ENCODE peak calls at places on chromosomes 11 and 22, in seven cellular contexts. One of them, this sample, is unnamed. For H3K27me3, the result is how much of the 10 kb centered on the place peaks cover.

GRCh38 chr11:69108030-69108429 is 47.7 kb upstream of the SMIM38 start:
- DNase-seq in HepG2: no peak
- DNase-seq in adrenal gland: no peak
- DNase-seq in astrocyte: no peak
- DNase-seq in WERI-Rb-1: no peak
- DNase-seq in upper lobe of left lung: no peak
- DNase-seq in ovary: no peak
- DNase-seq in this sample: no peak

GRCh38 chr22:38718414-38718813 is 12.7 kb downstream of the GTPBP1 start:
- DNase-seq in HepG2: peak
- DNase-seq in adrenal gland: peak
- DNase-seq in astrocyte: peak
- DNase-seq in WERI-Rb-1: peak
- DNase-seq in upper lobe of left lung: peak
- DNase-seq in ovary: peak
- DNase-seq in this sample: no peak

GRCh38 chr11:69463892-69464620 is 17.4 kb upstream of the LINC01488 start:
- DNase-seq in HepG2: no peak
- DNase-seq in adrenal gland: no peak
- DNase-seq in astrocyte: no peak
- DNase-seq in WERI-Rb-1: no peak
- DNase-seq in upper lobe of left lung: no peak
- DNase-seq in ovary: no peak
- DNase-seq in this sample: no peak

GRCh38 chr22:30582788-30583575 is 8.5 kb upstream of the GAL3ST1 start:
- DNase-seq in HepG2: no peak
- DNase-seq in adrenal gland: no peak
- DNase-seq in astrocyte: no peak
- DNase-seq in WERI-Rb-1: no peak
- DNase-seq in upper lobe of left lung: no peak
- DNase-seq in ovary: no peak
- DNase-seq in this sample: no peak

GRCh38 chr11:100684101-100685065 is 2.7 kb upstream of the ARHGAP42 start:
- DNase-seq in HepG2: peak
- DNase-seq in adrenal gland: no peak
- DNase-seq in astrocyte: peak
- DNase-seq in WERI-Rb-1: no peak
- DNase-seq in upper lobe of left lung: no peak
- DNase-seq in ovary: no peak
- DNase-seq in this sample: no peak

GRCh38 chr11:12028303-12028702 is 19.9 kb upstream of the DKK3 start:
- DNase-seq in HepG2: no peak
- DNase-seq in adrenal gland: no peak
- DNase-seq in astrocyte: no peak
- DNase-seq in WERI-Rb-1: no peak
- DNase-seq in upper lobe of left lung: no peak
- DNase-seq in ovary: no peak
- DNase-seq in this sample: no peak

GRCh38 chr11:94826415-94826814 is 58.3 kb downstream of the AMOTL1 start:
- DNase-seq in HepG2: no peak
- DNase-seq in adrenal gland: no peak
- DNase-seq in astrocyte: no peak
- DNase-seq in WERI-Rb-1: no peak
- DNase-seq in upper lobe of left lung: no peak
- DNase-seq in ovary: no peak
- DNase-seq in this sample: no peak

GRCh38 chr11:115950660-115951059 is 446.4 kb upstream of the CADM1 start:
- DNase-seq in HepG2: no peak
- DNase-seq in adrenal gland: no peak
- DNase-seq in astrocyte: no peak
- DNase-seq in WERI-Rb-1: no peak
- DNase-seq in upper lobe of left lung: no peak
- DNase-seq in ovary: no peak
- DNase-seq in this sample: no peak

GRCh38 chr11:8335683-8336082 is 72.0 kb upstream of the LMO1 start:
- DNase-seq in HepG2: no peak
- DNase-seq in adrenal gland: no peak
- DNase-seq in astrocyte: peak
- DNase-seq in WERI-Rb-1: no peak
- DNase-seq in upper lobe of left lung: no peak
- DNase-seq in ovary: no peak
- DNase-seq in this sample: no peak

GRCh38 chr11:57635236-57635635 is 14.5 kb downstream of the YPEL4 start:
- DNase-seq in HepG2: no peak
- DNase-seq in adrenal gland: no peak
- DNase-seq in astrocyte: no peak
- DNase-seq in WERI-Rb-1: no peak
- DNase-seq in upper lobe of left lung: no peak
- DNase-seq in ovary: no peak
- DNase-seq in this sample: no peak

GRCh38 chr11:131637469-131638175 is 267.2 kb downstream of the NTM start:
- DNase-seq in HepG2: no peak
- DNase-seq in adrenal gland: no peak
- DNase-seq in astrocyte: peak
- DNase-seq in WERI-Rb-1: no peak
- DNase-seq in upper lobe of left lung: no peak
- DNase-seq in ovary: no peak
- DNase-seq in this sample: no peak

GRCh38 chr11:15541079-15541478 is 426.4 kb downstream of the INSC start:
- DNase-seq in HepG2: no peak
- DNase-seq in adrenal gland: no peak
- DNase-seq in astrocyte: no peak
- DNase-seq in WERI-Rb-1: no peak
- DNase-seq in upper lobe of left lung: no peak
- DNase-seq in ovary: no peak
- DNase-seq in this sample: no peak

GRCh38 chr11:17347676-17348075 is 3.9 kb upstream of the NCR3LG1 start:
- DNase-seq in HepG2: no peak
- DNase-seq in adrenal gland: no peak
- DNase-seq in astrocyte: no peak
- DNase-seq in WERI-Rb-1: no peak
- DNase-seq in upper lobe of left lung: no peak
- DNase-seq in ovary: no peak
- DNase-seq in this sample: no peak

GRCh38 chr22:46576556-46577351 is 39.3 kb upstream of the CELSR1 start:
- DNase-seq in HepG2: no peak
- DNase-seq in adrenal gland: no peak
- DNase-seq in astrocyte: no peak
- DNase-seq in WERI-Rb-1: no peak
- DNase-seq in upper lobe of left lung: peak
- DNase-seq in ovary: peak
- DNase-seq in this sample: no peak

GRCh38 chr11:3849297-3849874 is 6.1 kb upstream of the STIM1 start:
- DNase-seq in HepG2: peak
- DNase-seq in adrenal gland: peak
- DNase-seq in astrocyte: no peak
- DNase-seq in WERI-Rb-1: no peak
- DNase-seq in upper lobe of left lung: no peak
- DNase-seq in ovary: no peak
- DNase-seq in this sample: no peak

GRCh38 chr11:68383976-68384501 is 71.6 kb downstream of the LRP5 start:
- DNase-seq in HepG2: peak
- DNase-seq in adrenal gland: peak
- DNase-seq in astrocyte: no peak
- DNase-seq in WERI-Rb-1: peak
- DNase-seq in upper lobe of left lung: peak
- DNase-seq in ovary: peak
- DNase-seq in this sample: no peak

GRCh38 chr11:8267831-8268529 is 4.3 kb upstream of the LMO1 start:
- DNase-seq in HepG2: no peak
- DNase-seq in adrenal gland: no peak
- DNase-seq in astrocyte: no peak
- DNase-seq in WERI-Rb-1: peak
- DNase-seq in upper lobe of left lung: peak
- DNase-seq in ovary: peak
- DNase-seq in this sample: no peak

GRCh38 chr11:11998091-11998781 is 10.2 kb downstream of the DKK3 start:
- DNase-seq in HepG2: no peak
- DNase-seq in adrenal gland: peak
- DNase-seq in astrocyte: peak
- DNase-seq in WERI-Rb-1: no peak
- DNase-seq in upper lobe of left lung: no peak
- DNase-seq in ovary: no peak
- DNase-seq in this sample: peak

GRCh38 chr11:120197254-120197891 is 13.5 kb upstream of the OAF start:
- DNase-seq in HepG2: peak
- DNase-seq in adrenal gland: no peak
- DNase-seq in astrocyte: no peak
- DNase-seq in WERI-Rb-1: no peak
- DNase-seq in upper lobe of left lung: no peak
- DNase-seq in ovary: no peak
- DNase-seq in this sample: peak
- H3K27me3 ChIP-seq in HepG2: under half
- H3K27me3 ChIP-seq in adrenal gland: under half
- H3K27me3 ChIP-seq in astrocyte: under half
- H3K27me3 ChIP-seq in WERI-Rb-1: under half
- H3K27me3 ChIP-seq in upper lobe of left lung: under half
- H3K27me3 ChIP-seq in ovary: under half
- H3K27me3 ChIP-seq in this sample: under half

DNA sequence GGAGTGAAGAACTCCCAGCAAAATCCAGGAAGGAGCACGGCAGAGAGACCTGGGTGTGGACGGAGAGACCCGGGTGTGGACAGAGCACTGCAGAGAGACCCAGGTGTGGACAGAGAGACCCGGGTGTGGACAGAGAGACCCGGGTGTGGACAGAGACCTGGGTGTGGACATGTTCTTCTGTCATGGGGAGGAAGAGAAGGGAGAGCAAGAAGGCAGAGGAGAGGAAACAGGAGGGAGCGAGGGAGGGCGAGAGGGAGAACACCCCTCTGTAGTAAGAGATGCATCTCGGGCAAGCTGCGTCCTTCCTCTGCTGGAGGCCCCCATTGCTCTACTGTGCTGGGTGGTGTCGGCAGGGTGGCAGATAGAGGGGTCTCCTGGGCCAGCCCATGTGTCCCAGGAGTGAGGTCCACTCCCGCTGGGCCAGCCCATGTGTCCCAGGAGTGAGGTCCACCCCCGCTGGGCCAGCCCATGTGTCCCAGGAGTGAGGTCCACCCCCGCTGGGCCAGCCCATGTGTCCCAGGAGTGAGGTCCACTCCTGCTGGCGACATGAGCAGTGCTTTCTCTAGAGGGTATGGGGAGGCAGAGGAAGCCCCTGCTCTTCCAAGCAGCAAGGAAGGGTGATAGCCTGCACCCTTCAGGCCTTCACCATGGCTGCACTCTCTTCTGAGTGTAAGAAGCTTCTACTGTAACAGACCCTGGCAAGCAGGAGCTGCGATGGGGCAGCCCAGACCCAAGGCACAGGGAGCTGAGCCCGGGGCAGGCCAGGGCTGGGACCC is 934.2 kb downstream of the BRD1 start:
- DNase-seq in HepG2: no peak
- DNase-seq in adrenal gland: no peak
- DNase-seq in astrocyte: no peak
- DNase-seq in WERI-Rb-1: no peak
- DNase-seq in upper lobe of left lung: peak
- DNase-seq in ovary: no peak
- DNase-seq in this sample: no peak
- H3K27me3 ChIP-seq in HepG2: under half
- H3K27me3 ChIP-seq in adrenal gland: under half
- H3K27me3 ChIP-seq in astrocyte: under half
- H3K27me3 ChIP-seq in WERI-Rb-1: under half
- H3K27me3 ChIP-seq in upper lobe of left lung: under half
- H3K27me3 ChIP-seq in ovary: under half
- H3K27me3 ChIP-seq in this sample: under half

DNA sequence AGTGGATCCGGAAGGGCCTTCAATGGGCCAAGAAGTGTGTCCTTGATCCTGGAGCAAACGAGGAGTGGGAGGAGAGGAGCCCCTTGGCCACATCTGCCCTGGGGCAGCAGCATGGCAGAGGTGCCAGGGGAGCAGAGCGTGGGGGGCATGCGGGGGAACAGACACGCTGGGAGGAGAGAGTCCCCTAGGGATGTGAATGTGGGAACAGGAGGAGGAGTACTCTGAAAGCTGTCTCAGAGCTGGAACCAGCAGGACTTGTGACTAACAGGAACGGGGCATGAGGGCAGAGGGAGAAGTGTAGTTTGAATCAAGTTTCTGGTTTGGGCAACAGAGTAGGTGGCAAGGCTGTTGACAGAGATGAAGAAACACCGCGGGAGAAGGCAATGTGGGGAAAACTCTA is 54.5 kb upstream of the SLC35C1 start:
- DNase-seq in HepG2: no peak
- DNase-seq in adrenal gland: no peak
- DNase-seq in astrocyte: no peak
- DNase-seq in WERI-Rb-1: no peak
- DNase-seq in upper lobe of left lung: no peak
- DNase-seq in ovary: no peak
- DNase-seq in this sample: no peak
- H3K27me3 ChIP-seq in HepG2: under half
- H3K27me3 ChIP-seq in adrenal gland: under half
- H3K27me3 ChIP-seq in astrocyte: under half
- H3K27me3 ChIP-seq in WERI-Rb-1: under half
- H3K27me3 ChIP-seq in upper lobe of left lung: under half
- H3K27me3 ChIP-seq in ovary: under half
- H3K27me3 ChIP-seq in this sample: under half

DNA sequence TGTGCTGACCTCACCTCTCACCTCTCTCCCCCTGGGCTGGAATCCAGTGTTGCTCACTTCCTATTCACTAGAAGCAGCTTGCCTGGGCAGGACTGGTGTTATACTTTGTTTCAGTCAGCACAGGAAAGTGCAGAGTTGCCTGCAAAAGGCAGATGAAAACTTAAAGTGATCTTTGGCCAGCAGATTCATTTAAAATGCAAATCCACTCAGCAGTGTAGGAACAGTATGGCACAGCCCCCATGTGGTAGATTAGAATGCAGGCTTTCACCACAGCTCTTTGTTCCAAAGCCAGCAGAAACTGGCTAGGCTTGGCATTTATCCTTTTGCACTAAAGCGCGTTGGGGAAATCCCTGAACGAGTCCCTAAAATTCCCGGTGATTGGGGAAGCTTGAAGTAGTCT is 301.2 kb downstream of the OR4C45 start:
- DNase-seq in HepG2: no peak
- DNase-seq in adrenal gland: no peak
- DNase-seq in astrocyte: no peak
- DNase-seq in WERI-Rb-1: no peak
- DNase-seq in upper lobe of left lung: no peak
- DNase-seq in ovary: no peak
- DNase-seq in this sample: no peak
- H3K27me3 ChIP-seq in HepG2: under half
- H3K27me3 ChIP-seq in adrenal gland: under half
- H3K27me3 ChIP-seq in astrocyte: under half
- H3K27me3 ChIP-seq in WERI-Rb-1: under half
- H3K27me3 ChIP-seq in upper lobe of left lung: under half
- H3K27me3 ChIP-seq in ovary: under half
- H3K27me3 ChIP-seq in this sample: under half

DNA sequence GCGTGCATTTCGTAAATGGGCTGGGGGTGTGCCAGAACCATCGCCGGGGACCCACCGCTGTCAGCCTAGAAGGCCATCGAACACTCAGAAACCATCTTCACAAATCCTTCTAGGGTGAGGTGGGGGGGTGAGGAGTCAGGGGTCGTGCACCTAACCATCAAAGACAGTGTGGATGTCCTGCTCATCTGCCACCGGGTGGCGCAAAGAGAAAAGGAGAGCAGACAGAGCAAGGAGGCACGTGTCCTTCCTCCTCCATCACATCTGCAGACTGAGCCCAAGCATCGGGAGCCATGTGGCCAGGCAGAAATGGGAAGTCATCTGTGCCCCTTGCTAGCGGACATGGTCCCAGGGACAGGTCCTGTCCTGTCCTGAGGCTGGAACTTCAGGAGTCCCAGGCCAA is 61.9 kb upstream of the NUP50 start:
- DNase-seq in HepG2: peak
- DNase-seq in adrenal gland: peak
- DNase-seq in astrocyte: peak
- DNase-seq in WERI-Rb-1: peak
- DNase-seq in upper lobe of left lung: peak
- DNase-seq in ovary: peak
- DNase-seq in this sample: no peak
- H3K27me3 ChIP-seq in HepG2: under half
- H3K27me3 ChIP-seq in adrenal gland: under half
- H3K27me3 ChIP-seq in astrocyte: under half
- H3K27me3 ChIP-seq in WERI-Rb-1: under half
- H3K27me3 ChIP-seq in upper lobe of left lung: under half
- H3K27me3 ChIP-seq in ovary: under half
- H3K27me3 ChIP-seq in this sample: under half

This sample was measured in BJ.